ENCODE peak calls at places on chromosomes 2 and 18, in four cellular contexts. Q is neural progenitor cell, P is NCI-H1092 treated with DMSO at 0.1 percent for 48 hours, N is aorta. U is an unnamed sample.

GRCh38 chr2:64930159-64930558 is 59.0 kb upstream of the SLC1A4 start:
- DNase-seq in N (no peak), P (no peak), Q (no peak), U (no peak)

GRCh38 chr2:56230171-56230570 is 46.4 kb downstream of the CCDC85A start:
- DNase-seq in N (no peak), Q (no peak), P (no peak), U (no peak)

GRCh38 chr2:177675256-177676220 is 283.0 kb downstream of the AGPS start:
- DNase-seq in Q (no peak), P (no peak), N (no peak), U (no peak)

GRCh38 chr2:10097352-10098148 is 17.3 kb upstream of the CYS1 start:
- DNase-seq in N (peak; percentile 75), Q (peak; percentile 85), P (peak; percentile 40), U (peak; percentile 68)

GRCh38 chr2:156004460-156004859 is 328.1 kb downstream of the NR4A2 start:
- DNase-seq in P (no peak), Q (peak; percentile 37), N (no peak), U (no peak)

GRCh38 chr2:5692561-5693287 is 540 bp downstream of the SOX11 start:
- DNase-seq in N (no peak), P (peak; percentile 40), Q (no peak), U (no peak)

GRCh38 chr2:30405266-30405592 is 41.8 kb upstream of the LCLAT1 start:
- DNase-seq in N (no peak), Q (no peak), P (no peak), U (no peak)

GRCh38 chr18:55920063-55920462 is 332.1 kb upstream of the TCF4 start:
- DNase-seq in P (no peak), Q (no peak), N (no peak), U (no peak)

GRCh38 chr2:158776236-158776635 is 18.9 kb upstream of the DAPL1 start:
- DNase-seq in Q (no peak), N (no peak), P (peak; percentile 4), U (no peak)

GRCh38 chr2:189171956-189172609 is 7.5 kb downstream of the COL5A2 start:
- DNase-seq in Q (no peak), P (no peak), N (no peak), U (no peak)

GRCh38 chr2:80030135-80030534 is 274.4 kb downstream of the LRRTM1 start:
- DNase-seq in N (no peak), Q (no peak), P (no peak), U (no peak)

GRCh38 chr2:25619187-25619586 is 54.2 kb downstream of the DTNB start:
- DNase-seq in N (no peak), Q (no peak), P (no peak), U (no peak)

GRCh38 chr2:96491860-96492497 is 13.2 kb downstream of the NEURL3 start:
- DNase-seq in P (no peak), Q (no peak), N (no peak), U (no peak)

GRCh38 chr2:120384486-120385354 is 38.8 kb downstream of the INHBB start:
- DNase-seq in N (no peak), P (no peak), Q (no peak), U (no peak)

GRCh38 chr2:155393406-155393805 is 694.9 kb downstream of the KCNJ3 start:
- DNase-seq in Q (no peak), N (no peak), P (peak; percentile 11), U (no peak)

GRCh38 chr2:65382776-65383357 is 49.5 kb downstream of the SPRED2 start:
- DNase-seq in P (no peak), Q (no peak), N (peak; percentile 89), U (peak; percentile 77)

GRCh38 chr2:202778217-202778616 is 93.3 kb downstream of the ICA1L start:
- DNase-seq in N (no peak), Q (no peak), P (no peak), U (no peak)

GRCh38 chr2:239363946-239364637 is 36.7 kb downstream of the HDAC4 start:
- DNase-seq in P (no peak), Q (no peak), N (peak; percentile 16), U (no peak)

GRCh38 chr2:187057466-187057865 is 208.5 kb upstream of the ZSWIM2 start:
- DNase-seq in N (no peak), Q (no peak), P (no peak), U (no peak)

GRCh38 chr2:230732914-230733401 is 20.3 kb downstream of the CAB39 start:
- DNase-seq in N (no peak), Q (no peak), P (no peak), U (no peak)

GRCh38 chr2:196703660-196704209 is 64.2 kb downstream of the CCDC150 start:
- DNase-seq in N (no peak), P (no peak), Q (no peak), U (no peak)

GRCh38 chr2:10862330-10862729 is 49.4 kb upstream of the KCNF1 start:
- DNase-seq in N (no peak), P (no peak), Q (no peak), U (no peak)

GRCh38 chr18:48321121-48321520 is 88.1 kb downstream of the ZBTB7C start:
- DNase-seq in Q (no peak), P (no peak), N (no peak), U (no peak)

U was measured in cerebellar cortex.